ENCODE peak calls at places on chromosomes 3 and 15, in ten cellular contexts. One of them, this sample, is unnamed.

GRCh38 chr3:119418641-119419040 is 44.8 kb downstream of the TMEM39A start:
- DNase-seq in epithelial cell of prostate: no peak
- DNase-seq in aorta: no peak
- DNase-seq in AG04450: no peak
- DNase-seq in Kasumi-1: no peak
- DNase-seq in SK-N-SH: no peak
- DNase-seq in OCI-M1: peak; percentile 54
- DNase-seq in CD4-positive, alpha-beta memory T cell: no peak
- DNase-seq in LoVo: no peak
- DNase-seq in mucosa of descending colon: no peak
- DNase-seq in this sample: no peak

GRCh38 chr3:21645121-21645897 is 105.7 kb downstream of the ZNF385D start:
- DNase-seq in epithelial cell of prostate: no peak
- DNase-seq in aorta: peak; percentile 86
- DNase-seq in AG04450: no peak
- DNase-seq in Kasumi-1: no peak
- DNase-seq in SK-N-SH: peak; percentile 5
- DNase-seq in OCI-M1: no peak
- DNase-seq in CD4-positive, alpha-beta memory T cell: no peak
- DNase-seq in LoVo: no peak
- DNase-seq in mucosa of descending colon: no peak
- DNase-seq in this sample: peak; percentile 45

GRCh38 chr15:38490231-38490630 is 36.3 kb downstream of the FAM98B start:
- DNase-seq in epithelial cell of prostate: no peak
- DNase-seq in aorta: no peak
- DNase-seq in AG04450: peak; percentile 26
- DNase-seq in Kasumi-1: no peak
- DNase-seq in SK-N-SH: no peak
- DNase-seq in OCI-M1: no peak
- DNase-seq in CD4-positive, alpha-beta memory T cell: no peak
- DNase-seq in LoVo: no peak
- DNase-seq in mucosa of descending colon: no peak
- DNase-seq in this sample: no peak

GRCh38 chr3:189967254-189967865 is 153.3 kb downstream of the P3H2 start:
- DNase-seq in epithelial cell of prostate: no peak
- DNase-seq in aorta: no peak
- DNase-seq in AG04450: peak; percentile 21
- DNase-seq in Kasumi-1: peak; percentile 67
- DNase-seq in SK-N-SH: peak; percentile 48
- DNase-seq in OCI-M1: peak; percentile 58
- DNase-seq in CD4-positive, alpha-beta memory T cell: peak; percentile 43
- DNase-seq in LoVo: peak; percentile 69
- DNase-seq in mucosa of descending colon: no peak
- DNase-seq in this sample: peak; percentile 33

GRCh38 chr3:14329116-14329830 is 73.1 kb upstream of the SLC6A6 start:
- DNase-seq in epithelial cell of prostate: peak; percentile 60
- DNase-seq in aorta: no peak
- DNase-seq in AG04450: no peak
- DNase-seq in Kasumi-1: no peak
- DNase-seq in SK-N-SH: no peak
- DNase-seq in OCI-M1: no peak
- DNase-seq in CD4-positive, alpha-beta memory T cell: no peak
- DNase-seq in LoVo: peak; percentile 16
- DNase-seq in mucosa of descending colon: no peak
- DNase-seq in this sample: no peak

GRCh38 chr15:50358805-50359204 is 3.8 kb upstream of the GABPB1 start:
- DNase-seq in epithelial cell of prostate: no peak
- DNase-seq in aorta: no peak
- DNase-seq in AG04450: no peak
- DNase-seq in Kasumi-1: peak; percentile 48
- DNase-seq in SK-N-SH: peak; percentile 40
- DNase-seq in OCI-M1: peak; percentile 51
- DNase-seq in CD4-positive, alpha-beta memory T cell: peak; percentile 16
- DNase-seq in LoVo: peak; percentile 52
- DNase-seq in mucosa of descending colon: no peak
- DNase-seq in this sample: peak; percentile 11

GRCh38 chr3:197002701-197003454 is 26.7 kb downstream of the MELTF start:
- DNase-seq in epithelial cell of prostate: no peak
- DNase-seq in aorta: peak; percentile 92
- DNase-seq in AG04450: no peak
- DNase-seq in Kasumi-1: peak; percentile 22
- DNase-seq in SK-N-SH: peak; percentile 98
- DNase-seq in OCI-M1: peak; percentile 71
- DNase-seq in CD4-positive, alpha-beta memory T cell: peak; percentile 80
- DNase-seq in LoVo: peak; percentile 88
- DNase-seq in mucosa of descending colon: peak; percentile 94
- DNase-seq in this sample: peak; percentile 90

GRCh38 chr3:161219495-161219894 is 1.6 kb upstream of the NMD3 start:
- DNase-seq in epithelial cell of prostate: no peak
- DNase-seq in aorta: no peak
- DNase-seq in AG04450: no peak
- DNase-seq in Kasumi-1: no peak
- DNase-seq in SK-N-SH: no peak
- DNase-seq in OCI-M1: no peak
- DNase-seq in CD4-positive, alpha-beta memory T cell: no peak
- DNase-seq in LoVo: no peak
- DNase-seq in mucosa of descending colon: no peak
- DNase-seq in this sample: no peak

GRCh38 chr3:144031938-144032337 is 60.3 kb downstream of the DIPK2A start:
- DNase-seq in epithelial cell of prostate: no peak
- DNase-seq in aorta: peak; percentile 91
- DNase-seq in AG04450: no peak
- DNase-seq in Kasumi-1: no peak
- DNase-seq in SK-N-SH: no peak
- DNase-seq in OCI-M1: no peak
- DNase-seq in CD4-positive, alpha-beta memory T cell: no peak
- DNase-seq in LoVo: no peak
- DNase-seq in mucosa of descending colon: peak; percentile 20
- DNase-seq in this sample: peak; percentile 81

GRCh38 chr3:119294402-119294888 is 262 bp downstream of the ARHGAP31 start:
- DNase-seq in epithelial cell of prostate: no peak
- DNase-seq in aorta: peak; percentile 87
- DNase-seq in AG04450: no peak
- DNase-seq in Kasumi-1: peak; percentile 54
- DNase-seq in SK-N-SH: no peak
- DNase-seq in OCI-M1: peak; percentile 60
- DNase-seq in CD4-positive, alpha-beta memory T cell: peak; percentile 77
- DNase-seq in LoVo: peak; percentile 39
- DNase-seq in mucosa of descending colon: peak; percentile 71
- DNase-seq in this sample: peak; percentile 44

GRCh38 chr3:7166460-7166859 is 305.5 kb downstream of the GRM7 start:
- DNase-seq in epithelial cell of prostate: no peak
- DNase-seq in aorta: no peak
- DNase-seq in AG04450: no peak
- DNase-seq in Kasumi-1: no peak
- DNase-seq in SK-N-SH: peak; percentile 29
- DNase-seq in OCI-M1: no peak
- DNase-seq in CD4-positive, alpha-beta memory T cell: no peak
- DNase-seq in LoVo: no peak
- DNase-seq in mucosa of descending colon: no peak
- DNase-seq in this sample: no peak

GRCh38 chr3:7095116-7095515 is 234.2 kb downstream of the GRM7 start:
- DNase-seq in epithelial cell of prostate: no peak
- DNase-seq in aorta: no peak
- DNase-seq in AG04450: no peak
- DNase-seq in Kasumi-1: no peak
- DNase-seq in SK-N-SH: no peak
- DNase-seq in OCI-M1: no peak
- DNase-seq in CD4-positive, alpha-beta memory T cell: no peak
- DNase-seq in LoVo: no peak
- DNase-seq in mucosa of descending colon: no peak
- DNase-seq in this sample: no peak

GRCh38 chr15:41944313-41944940 is 27.9 kb downstream of the EHD4 start:
- DNase-seq in epithelial cell of prostate: no peak
- DNase-seq in aorta: peak; percentile 87
- DNase-seq in AG04450: peak; percentile 78
- DNase-seq in Kasumi-1: no peak
- DNase-seq in SK-N-SH: no peak
- DNase-seq in OCI-M1: no peak
- DNase-seq in CD4-positive, alpha-beta memory T cell: no peak
- DNase-seq in LoVo: no peak
- DNase-seq in mucosa of descending colon: no peak
- DNase-seq in this sample: peak; percentile 63

GRCh38 chr3:27326211-27326948 is 42.8 kb downstream of the NEK10 start:
- DNase-seq in epithelial cell of prostate: no peak
- DNase-seq in aorta: no peak
- DNase-seq in AG04450: peak; percentile 96
- DNase-seq in Kasumi-1: no peak
- DNase-seq in SK-N-SH: no peak
- DNase-seq in OCI-M1: no peak
- DNase-seq in CD4-positive, alpha-beta memory T cell: no peak
- DNase-seq in LoVo: no peak
- DNase-seq in mucosa of descending colon: no peak
- DNase-seq in this sample: peak; percentile 9